ENCODE peak calls at places on chromosomes 7 and 10, in six cellular contexts. E is IMR-90, R is left ventricle myocardium inferior, Y is A549, O is Panc1, T is MM.1S. M is an unnamed sample.

GRCh38 chr10:125812128-125812527 is 10.9 kb downstream of the UROS start:
- DNase-seq in O (no peak), R (no peak), T (no peak), Y (peak), E (peak), M (no peak)

GRCh38 chr10:127715782-127716378 is 21.1 kb upstream of the FOXI2 start:
- DNase-seq in T (peak), O (peak), R (no peak), Y (peak), E (no peak), M (no peak)

GRCh38 chr7:20790273-20790842 is 3.7 kb upstream of the SP8 start:
- DNase-seq in O (no peak), E (no peak), Y (no peak), R (no peak), T (no peak), M (no peak)

GRCh38 chr7:4871056-4871680 is 9.3 kb upstream of the PAPOLB start:
- DNase-seq in O (no peak), T (no peak), Y (no peak), E (no peak), R (no peak), M (no peak)

GRCh38 chr10:101214446-101215396 is 14.5 kb downstream of the LBX1 start:
- DNase-seq in E (peak), O (no peak), Y (peak), T (peak), R (peak), M (no peak)

GRCh38 chr10:50653142-50653541 is 29.4 kb upstream of the SGMS1 start:
- DNase-seq in T (peak), R (no peak), Y (peak), O (peak), E (peak), M (no peak)

GRCh38 chr7:23700058-23700457 is 10.0 kb upstream of the STK31 start:
- DNase-seq in T (no peak), R (no peak), Y (no peak), E (no peak), O (no peak), M (no peak)

GRCh38 chr7:22173884-22174573 is 182.9 kb downstream of the RAPGEF5 start:
- DNase-seq in O (no peak), R (no peak), E (no peak), Y (no peak), T (no peak), M (no peak)

GRCh38 chr10:110395350-110396283 is 90.9 kb upstream of the SMNDC1 start:
- DNase-seq in R (no peak), Y (peak), O (peak), E (peak), T (peak), M (peak)

GRCh38 chr10:84293574-84294016 is 34.8 kb upstream of the CCSER2 start:
- DNase-seq in O (no peak), T (no peak), Y (no peak), R (no peak), E (peak), M (no peak)

GRCh38 chr7:1807821-1808600 is 137.9 kb downstream of the ELFN1 start:
- DNase-seq in O (no peak), Y (no peak), T (no peak), R (no peak), E (no peak), M (no peak)

GRCh38 chr7:48168159-48168558 is 3.1 kb upstream of the ABCA13 start:
- DNase-seq in E (peak), O (no peak), R (no peak), Y (peak), T (peak), M (peak)

GRCh38 chr7:98467570-98468312 is 66.9 kb upstream of the BAIAP2L1 start:
- DNase-seq in O (no peak), Y (peak), E (no peak), T (no peak), R (no peak), M (no peak)
- H3K27ac ChIP-seq in O (no peak), Y (no peak), E (no peak), T (no peak), R (no peak), M (no peak)

GRCh38 chr10:133310399-133310755 is 1.7 kb downstream of the ZNF511 start:
- DNase-seq in Y (no peak), E (no peak), T (no peak), O (no peak), R (no peak), M (no peak)
- H3K27ac ChIP-seq in Y (no peak), E (no peak), T (no peak), O (no peak), R (no peak), M (no peak)

GRCh38 chr7:137439829-137440433 is 96.4 kb upstream of the PTN start:
- DNase-seq in R (no peak), O (no peak), E (no peak), Y (no peak), T (no peak), M (no peak)
- H3K27ac ChIP-seq in R (peak), O (no peak), E (no peak), Y (no peak), T (no peak), M (no peak)

DNA sequence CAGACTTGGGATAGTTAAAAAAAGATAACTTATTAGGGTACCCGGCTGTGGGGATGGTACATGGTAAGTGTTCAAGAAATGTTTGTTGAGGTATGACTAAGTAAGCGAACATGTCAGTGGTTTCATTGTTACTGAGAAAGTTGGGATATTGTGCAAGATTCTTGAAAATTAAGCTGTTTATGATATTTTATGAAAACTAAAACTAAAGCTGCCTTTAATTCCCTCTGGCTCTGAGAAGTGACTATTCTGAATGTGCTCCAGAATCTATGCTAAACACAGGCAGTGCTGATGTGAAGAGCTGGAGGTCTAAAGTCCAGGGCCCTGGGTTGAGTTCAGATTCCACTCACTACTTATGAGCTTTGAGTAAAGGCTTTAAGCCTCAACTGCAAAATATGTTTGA is 72.9 kb downstream of the AOAH start:
- DNase-seq in Y (no peak), O (no peak), R (no peak), E (peak), T (no peak), M (no peak)
- H3K27ac ChIP-seq in Y (peak), O (peak), R (no peak), E (no peak), T (no peak), M (no peak)